ENCODE peak calls at places on chromosomes 12 and 14, in eight cellular contexts. One of them, this sample, is unnamed.
A peak's percentile ranks its signal among the peaks of the same experiment; 100 is the strongest.

GRCh38 chr14:49879683-49880204 is 13.1 kb upstream of the ARF6 start:
- DNase-seq in A673: peak; percentile 79
- DNase-seq in PC-9: peak; percentile 39
- DNase-seq in CD4-positive, alpha-beta memory T cell: peak; percentile 63
- DNase-seq in IMR-90: peak; percentile 54
- DNase-seq in fibroblast of mammary gland: peak; percentile 76
- DNase-seq in HAP-1: peak; percentile 55
- DNase-seq in mucosa of descending colon: peak; percentile 64
- DNase-seq in this sample: no peak

GRCh38 chr12:125244338-125244737 is 179.1 kb downstream of the AACS start:
- DNase-seq in A673: no peak
- DNase-seq in PC-9: no peak
- DNase-seq in CD4-positive, alpha-beta memory T cell: no peak
- DNase-seq in IMR-90: no peak
- DNase-seq in fibroblast of mammary gland: no peak
- DNase-seq in HAP-1: no peak
- DNase-seq in mucosa of descending colon: no peak
- DNase-seq in this sample: no peak

GRCh38 chr12:10957741-10958140 is 18.7 kb upstream of the TAS2R14 start:
- DNase-seq in A673: no peak
- DNase-seq in PC-9: no peak
- DNase-seq in CD4-positive, alpha-beta memory T cell: no peak
- DNase-seq in IMR-90: no peak
- DNase-seq in fibroblast of mammary gland: no peak
- DNase-seq in HAP-1: no peak
- DNase-seq in mucosa of descending colon: no peak
- DNase-seq in this sample: no peak

GRCh38 chr14:105419305-105420091 is at the start of gene MTA1:
- DNase-seq in A673: peak; percentile 74
- DNase-seq in PC-9: peak; percentile 29
- DNase-seq in CD4-positive, alpha-beta memory T cell: peak; percentile 51
- DNase-seq in IMR-90: peak; percentile 8
- DNase-seq in fibroblast of mammary gland: no peak
- DNase-seq in HAP-1: peak; percentile 67
- DNase-seq in mucosa of descending colon: peak; percentile 54
- DNase-seq in this sample: peak; percentile 63

GRCh38 chr14:80304125-80304766 is 92.9 kb upstream of the DIO2 start:
- DNase-seq in A673: no peak
- DNase-seq in PC-9: no peak
- DNase-seq in CD4-positive, alpha-beta memory T cell: no peak
- DNase-seq in IMR-90: peak; percentile 46
- DNase-seq in fibroblast of mammary gland: peak; percentile 78
- DNase-seq in HAP-1: no peak
- DNase-seq in mucosa of descending colon: no peak
- DNase-seq in this sample: no peak

GRCh38 chr12:108112815-108113556 is 16.1 kb upstream of the WSCD2 start:
- DNase-seq in A673: no peak
- DNase-seq in PC-9: no peak
- DNase-seq in CD4-positive, alpha-beta memory T cell: no peak
- DNase-seq in IMR-90: no peak
- DNase-seq in fibroblast of mammary gland: no peak
- DNase-seq in HAP-1: no peak
- DNase-seq in mucosa of descending colon: no peak
- DNase-seq in this sample: no peak

GRCh38 chr12:546265-546919 is 86.7 kb downstream of the B4GALNT3 start:
- DNase-seq in A673: no peak
- DNase-seq in PC-9: no peak
- DNase-seq in CD4-positive, alpha-beta memory T cell: no peak
- DNase-seq in IMR-90: no peak
- DNase-seq in fibroblast of mammary gland: no peak
- DNase-seq in HAP-1: no peak
- DNase-seq in mucosa of descending colon: no peak
- DNase-seq in this sample: no peak

GRCh38 chr12:49895773-49896172 is 7.9 kb downstream of the FAIM2 start:
- DNase-seq in A673: no peak
- DNase-seq in PC-9: no peak
- DNase-seq in CD4-positive, alpha-beta memory T cell: no peak
- DNase-seq in IMR-90: no peak
- DNase-seq in fibroblast of mammary gland: no peak
- DNase-seq in HAP-1: no peak
- DNase-seq in mucosa of descending colon: no peak
- DNase-seq in this sample: no peak

GRCh38 chr14:64459737-64460136 is 5.6 kb upstream of the AKAP5 start:
- DNase-seq in A673: no peak
- DNase-seq in PC-9: no peak
- DNase-seq in CD4-positive, alpha-beta memory T cell: no peak
- DNase-seq in IMR-90: no peak
- DNase-seq in fibroblast of mammary gland: no peak
- DNase-seq in HAP-1: no peak
- DNase-seq in mucosa of descending colon: no peak
- DNase-seq in this sample: no peak

GRCh38 chr12:125403145-125403789 is 338.0 kb downstream of the AACS start:
- DNase-seq in A673: peak; percentile 62
- DNase-seq in PC-9: peak; percentile 3
- DNase-seq in CD4-positive, alpha-beta memory T cell: no peak
- DNase-seq in IMR-90: peak; percentile 6
- DNase-seq in fibroblast of mammary gland: peak; percentile 30
- DNase-seq in HAP-1: peak; percentile 19
- DNase-seq in mucosa of descending colon: peak; percentile 35
- DNase-seq in this sample: no peak

GRCh38 chr12:124466200-124467128 is 100.9 kb downstream of the NCOR2 start:
- DNase-seq in A673: peak; percentile 99
- DNase-seq in PC-9: no peak
- DNase-seq in CD4-positive, alpha-beta memory T cell: peak; percentile 88
- DNase-seq in IMR-90: peak; percentile 16
- DNase-seq in fibroblast of mammary gland: peak; percentile 25
- DNase-seq in HAP-1: no peak
- DNase-seq in mucosa of descending colon: peak; percentile 54
- DNase-seq in this sample: peak; percentile 71

GRCh38 chr14:95679148-95679547 is 7.1 kb upstream of the TCL1B start:
- DNase-seq in A673: no peak
- DNase-seq in PC-9: no peak
- DNase-seq in CD4-positive, alpha-beta memory T cell: no peak
- DNase-seq in IMR-90: no peak
- DNase-seq in fibroblast of mammary gland: no peak
- DNase-seq in HAP-1: no peak
- DNase-seq in mucosa of descending colon: no peak
- DNase-seq in this sample: no peak

GRCh38 chr14:70203686-70204085 is 14.9 kb upstream of the SLC8A3 start:
- DNase-seq in A673: no peak
- DNase-seq in PC-9: no peak
- DNase-seq in CD4-positive, alpha-beta memory T cell: no peak
- DNase-seq in IMR-90: no peak
- DNase-seq in fibroblast of mammary gland: no peak
- DNase-seq in HAP-1: no peak
- DNase-seq in mucosa of descending colon: no peak
- DNase-seq in this sample: no peak

GRCh38 chr14:24430143-24430681 is 458 bp downstream of the KHNYN start:
- DNase-seq in A673: peak; percentile 26
- DNase-seq in PC-9: peak; percentile 71
- DNase-seq in CD4-positive, alpha-beta memory T cell: peak; percentile 52
- DNase-seq in IMR-90: peak; percentile 66
- DNase-seq in fibroblast of mammary gland: peak; percentile 71
- DNase-seq in HAP-1: peak; percentile 16
- DNase-seq in mucosa of descending colon: peak; percentile 82
- DNase-seq in this sample: peak; percentile 85

GRCh38 chr12:95762123-95762785 is 28.3 kb downstream of the NTN4 start:
- DNase-seq in A673: no peak
- DNase-seq in PC-9: no peak
- DNase-seq in CD4-positive, alpha-beta memory T cell: no peak
- DNase-seq in IMR-90: no peak
- DNase-seq in fibroblast of mammary gland: no peak
- DNase-seq in HAP-1: no peak
- DNase-seq in mucosa of descending colon: no peak
- DNase-seq in this sample: no peak

GRCh38 chr12:115916910-115917668 is 360.4 kb downstream of the MED13L start:
- DNase-seq in A673: peak; percentile 27
- DNase-seq in PC-9: peak; percentile 71
- DNase-seq in CD4-positive, alpha-beta memory T cell: peak; percentile 67
- DNase-seq in IMR-90: no peak
- DNase-seq in fibroblast of mammary gland: no peak
- DNase-seq in HAP-1: no peak
- DNase-seq in mucosa of descending colon: peak; percentile 80
- DNase-seq in this sample: peak; percentile 53
- H3K4me3 ChIP-seq in A673: no peak overlapping the region
- H3K4me3 ChIP-seq in PC-9: no peak overlapping the region
- H3K4me3 ChIP-seq in CD4-positive, alpha-beta memory T cell: no peak overlapping the region
- H3K4me3 ChIP-seq in IMR-90: no peak overlapping the region
- H3K4me3 ChIP-seq in fibroblast of mammary gland: no peak overlapping the region
- H3K4me3 ChIP-seq in HAP-1: no peak overlapping the region
- H3K4me3 ChIP-seq in mucosa of descending colon: no peak overlapping the region
- H3K4me3 ChIP-seq in this sample: no peak overlapping the region

DNA sequence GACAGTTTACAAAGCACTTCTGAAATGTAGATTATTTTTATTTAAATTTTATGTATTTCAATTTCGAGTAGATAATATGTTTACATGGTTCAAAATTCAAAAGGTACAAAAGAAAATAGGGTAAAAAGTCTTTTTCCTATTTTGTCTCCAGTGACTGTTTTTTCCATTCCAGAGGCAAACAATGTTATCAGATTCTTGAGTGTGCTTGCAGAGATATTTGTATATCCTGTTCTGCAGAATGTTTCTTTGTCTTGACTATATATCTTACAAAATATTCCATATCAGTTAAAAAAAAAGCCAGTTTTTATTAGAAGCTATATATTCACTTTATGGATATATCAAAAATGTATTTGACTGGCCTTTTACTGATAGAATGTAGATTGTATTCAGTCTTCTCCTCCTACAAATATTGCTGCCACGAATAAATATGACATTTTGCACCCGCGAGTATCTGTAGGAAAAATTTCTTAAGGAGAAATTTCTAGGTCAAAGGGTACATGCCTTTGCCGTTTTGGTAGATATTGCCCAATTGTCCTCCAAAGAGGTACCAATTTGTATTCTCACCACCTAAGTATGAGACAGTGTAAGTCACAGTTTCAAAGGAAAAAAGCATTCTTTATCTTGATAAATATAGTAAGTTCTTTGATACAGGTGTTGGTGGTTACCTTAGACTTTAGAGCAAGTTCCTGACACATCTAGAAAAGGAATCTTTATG is 2.2 kb downstream of the KLRG1 start:
- DNase-seq in A673: no peak
- DNase-seq in PC-9: no peak
- DNase-seq in CD4-positive, alpha-beta memory T cell: no peak
- DNase-seq in IMR-90: no peak
- DNase-seq in fibroblast of mammary gland: no peak
- DNase-seq in HAP-1: no peak
- DNase-seq in mucosa of descending colon: no peak
- DNase-seq in this sample: no peak
- H3K4me3 ChIP-seq in A673: no peak overlapping the region
- H3K4me3 ChIP-seq in PC-9: no peak overlapping the region
- H3K4me3 ChIP-seq in CD4-positive, alpha-beta memory T cell: no peak overlapping the region
- H3K4me3 ChIP-seq in IMR-90: no peak overlapping the region
- H3K4me3 ChIP-seq in fibroblast of mammary gland: no peak overlapping the region
- H3K4me3 ChIP-seq in HAP-1: no peak overlapping the region
- H3K4me3 ChIP-seq in mucosa of descending colon: no peak overlapping the region
- H3K4me3 ChIP-seq in this sample: no peak overlapping the region

DNA sequence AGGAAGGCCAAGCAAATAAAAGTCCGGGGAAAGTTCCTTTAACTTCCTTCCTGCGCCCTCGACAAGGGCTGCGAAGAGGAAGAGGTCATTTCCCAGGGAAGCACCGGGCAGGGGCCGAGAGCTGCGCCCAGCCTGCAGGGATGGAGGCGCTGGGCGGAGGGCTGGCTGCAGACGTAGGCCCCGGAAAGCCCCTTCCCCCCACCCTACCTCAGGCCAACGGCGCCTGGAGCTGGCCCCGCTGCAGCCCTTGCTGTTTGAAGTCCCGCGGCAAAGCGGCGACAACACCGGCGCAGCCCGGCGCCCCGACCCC is 65.0 kb upstream of the PTGR2 start:
- DNase-seq in A673: peak; percentile 35
- DNase-seq in PC-9: no peak
- DNase-seq in CD4-positive, alpha-beta memory T cell: no peak
- DNase-seq in IMR-90: peak; percentile 40
- DNase-seq in fibroblast of mammary gland: no peak
- DNase-seq in HAP-1: peak; percentile 30
- DNase-seq in mucosa of descending colon: peak; percentile 56
- DNase-seq in this sample: peak; percentile 58
- H3K4me3 ChIP-seq in A673: peak overlapping the region; percentile 72
- H3K4me3 ChIP-seq in PC-9: peak overlapping the region; percentile 71
- H3K4me3 ChIP-seq in CD4-positive, alpha-beta memory T cell: peak overlapping the region; percentile 89
- H3K4me3 ChIP-seq in IMR-90: peak overlapping the region; percentile 65
- H3K4me3 ChIP-seq in fibroblast of mammary gland: peak overlapping the region; percentile 66
- H3K4me3 ChIP-seq in HAP-1: peak overlapping the region; percentile 46
- H3K4me3 ChIP-seq in mucosa of descending colon: peak overlapping the region; percentile 70
- H3K4me3 ChIP-seq in this sample: peak overlapping the region; percentile 78

DNA sequence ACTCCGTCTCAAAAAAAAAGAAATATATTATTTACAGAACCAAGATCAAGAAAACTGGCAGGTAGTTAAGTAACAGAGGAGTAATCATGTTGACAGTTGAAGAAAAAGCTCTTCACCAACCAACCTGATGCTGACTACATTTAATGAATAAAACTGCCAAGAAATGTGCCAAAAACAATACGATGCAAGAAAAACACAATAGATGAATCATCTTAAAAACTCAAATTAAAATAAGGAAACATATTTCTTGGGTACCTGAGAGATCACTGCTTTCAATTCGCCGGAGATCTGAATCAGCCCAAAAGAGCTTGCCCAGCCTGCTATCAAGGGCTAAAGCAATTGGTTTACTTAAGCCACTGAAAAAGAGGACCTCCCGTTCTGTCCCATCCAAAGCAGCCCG is 76.4 kb downstream of the BCL2L14 start:
- DNase-seq in A673: no peak
- DNase-seq in PC-9: no peak
- DNase-seq in CD4-positive, alpha-beta memory T cell: no peak
- DNase-seq in IMR-90: no peak
- DNase-seq in fibroblast of mammary gland: no peak
- DNase-seq in HAP-1: no peak
- DNase-seq in mucosa of descending colon: no peak
- DNase-seq in this sample: no peak
- H3K4me3 ChIP-seq in A673: no peak overlapping the region
- H3K4me3 ChIP-seq in PC-9: no peak overlapping the region
- H3K4me3 ChIP-seq in CD4-positive, alpha-beta memory T cell: no peak overlapping the region
- H3K4me3 ChIP-seq in IMR-90: no peak overlapping the region
- H3K4me3 ChIP-seq in fibroblast of mammary gland: no peak overlapping the region
- H3K4me3 ChIP-seq in HAP-1: no peak overlapping the region
- H3K4me3 ChIP-seq in mucosa of descending colon: no peak overlapping the region
- H3K4me3 ChIP-seq in this sample: no peak overlapping the region

This sample was measured in heart left ventricle.